ENCODE peak calls at places on chromosomes 1 and 21, in five cellular contexts. One of them, this sample, is unnamed.

GRCh38 chr1:177505905-177506590 is 335.3 kb downstream of the BRINP2 start:
- DNase-seq in cardiac fibroblast: peak
- DNase-seq in bronchial epithelial cell: peak
- DNase-seq in stomach: no peak
- DNase-seq in Calu3: no peak
- DNase-seq in this sample: no peak

GRCh38 chr21:26167593-26167992 is 3.0 kb downstream of the APP start:
- DNase-seq in cardiac fibroblast: no peak
- DNase-seq in bronchial epithelial cell: no peak
- DNase-seq in stomach: no peak
- DNase-seq in Calu3: no peak
- DNase-seq in this sample: no peak

GRCh38 chr1:202283379-202283844 is 58.3 kb downstream of the UBE2T start:
- DNase-seq in cardiac fibroblast: peak
- DNase-seq in bronchial epithelial cell: peak
- DNase-seq in stomach: no peak
- DNase-seq in Calu3: no peak
- DNase-seq in this sample: no peak

GRCh38 chr1:215377736-215378135 is 189.4 kb upstream of the KCTD3 start:
- DNase-seq in cardiac fibroblast: no peak
- DNase-seq in bronchial epithelial cell: no peak
- DNase-seq in stomach: no peak
- DNase-seq in Calu3: no peak
- DNase-seq in this sample: no peak

GRCh38 chr1:94079056-94079990 is 41.6 kb downstream of the ABCA4 start:
- DNase-seq in cardiac fibroblast: no peak
- DNase-seq in bronchial epithelial cell: no peak
- DNase-seq in stomach: no peak
- DNase-seq in Calu3: no peak
- DNase-seq in this sample: no peak

GRCh38 chr21:45959182-45959581 is 22.4 kb upstream of the COL6A1 start:
- DNase-seq in cardiac fibroblast: no peak
- DNase-seq in bronchial epithelial cell: no peak
- DNase-seq in stomach: no peak
- DNase-seq in Calu3: no peak
- DNase-seq in this sample: no peak

GRCh38 chr1:3369437-3370076 is 84.9 kb upstream of the ARHGEF16 start:
- DNase-seq in cardiac fibroblast: peak
- DNase-seq in bronchial epithelial cell: peak
- DNase-seq in stomach: peak
- DNase-seq in Calu3: no peak
- DNase-seq in this sample: no peak

GRCh38 chr1:101043776-101044175 is 18.2 kb upstream of the DPH5 start:
- DNase-seq in cardiac fibroblast: peak
- DNase-seq in bronchial epithelial cell: peak
- DNase-seq in stomach: no peak
- DNase-seq in Calu3: no peak
- DNase-seq in this sample: no peak

GRCh38 chr1:2448098-2448445 is 28.0 kb upstream of the PLCH2 start:
- DNase-seq in cardiac fibroblast: peak
- DNase-seq in bronchial epithelial cell: no peak
- DNase-seq in stomach: no peak
- DNase-seq in Calu3: no peak
- DNase-seq in this sample: no peak

GRCh38 chr1:225735252-225736149 is 42.1 kb upstream of the SRP9 start:
- DNase-seq in cardiac fibroblast: peak
- DNase-seq in bronchial epithelial cell: peak
- DNase-seq in stomach: peak
- DNase-seq in Calu3: peak
- DNase-seq in this sample: peak

GRCh38 chr1:10762875-10763274 is 33.6 kb downstream of the CASZ1 start:
- DNase-seq in cardiac fibroblast: no peak
- DNase-seq in bronchial epithelial cell: no peak
- DNase-seq in stomach: no peak
- DNase-seq in Calu3: no peak
- DNase-seq in this sample: no peak

GRCh38 chr21:45270306-45270821 is 17.3 kb downstream of the POFUT2 start:
- DNase-seq in cardiac fibroblast: peak
- DNase-seq in bronchial epithelial cell: no peak
- DNase-seq in stomach: peak
- DNase-seq in Calu3: no peak
- DNase-seq in this sample: no peak

GRCh38 chr1:153568367-153569099 is 2.9 kb upstream of the S100A2 start:
- DNase-seq in cardiac fibroblast: peak
- DNase-seq in bronchial epithelial cell: peak
- DNase-seq in stomach: peak
- DNase-seq in Calu3: peak
- DNase-seq in this sample: peak

GRCh38 chr1:28246427-28246832 is 10.5 kb downstream of the ATP5IF1 start:
- DNase-seq in cardiac fibroblast: peak
- DNase-seq in bronchial epithelial cell: peak
- DNase-seq in stomach: no peak
- DNase-seq in Calu3: peak
- DNase-seq in this sample: no peak

GRCh38 chr1:179996099-179996498 is 41.5 kb downstream of the CEP350 start:
- DNase-seq in cardiac fibroblast: no peak
- DNase-seq in bronchial epithelial cell: no peak
- DNase-seq in stomach: no peak
- DNase-seq in Calu3: no peak
- DNase-seq in this sample: no peak

GRCh38 chr1:2505461-2505994 is 20.9 kb downstream of the PANK4 start:
- DNase-seq in cardiac fibroblast: no peak
- DNase-seq in bronchial epithelial cell: no peak
- DNase-seq in stomach: no peak
- DNase-seq in Calu3: no peak
- DNase-seq in this sample: no peak

GRCh38 chr1:230977781-230978490 is 725 bp downstream of the TTC13 start:
- DNase-seq in cardiac fibroblast: peak
- DNase-seq in bronchial epithelial cell: peak
- DNase-seq in stomach: peak
- DNase-seq in Calu3: peak
- DNase-seq in this sample: no peak

GRCh38 chr1:230976825-230977747 is 1.6 kb downstream of the TTC13 start:
- DNase-seq in cardiac fibroblast: no peak
- DNase-seq in bronchial epithelial cell: no peak
- DNase-seq in stomach: no peak
- DNase-seq in Calu3: no peak
- DNase-seq in this sample: no peak

GRCh38 chr1:230979952-230980351 is 1.1 kb downstream of the ARV1 start:
- DNase-seq in cardiac fibroblast: no peak
- DNase-seq in bronchial epithelial cell: no peak
- DNase-seq in stomach: no peak
- DNase-seq in Calu3: no peak
- DNase-seq in this sample: no peak

GRCh38 chr1:230979389-230979716 is 459 bp downstream of the ARV1 start:
- DNase-seq in cardiac fibroblast: no peak
- DNase-seq in bronchial epithelial cell: no peak
- DNase-seq in stomach: no peak
- DNase-seq in Calu3: no peak
- DNase-seq in this sample: no peak

GRCh38 chr1:230978491-230979388 is at the start of the genes ARV1 and TTC13:
- DNase-seq in cardiac fibroblast: peak
- DNase-seq in bronchial epithelial cell: peak
- DNase-seq in stomach: peak
- DNase-seq in Calu3: peak
- DNase-seq in this sample: peak
- TF ChIP-seq CTCF in cardiac fibroblast: no peak
- TF ChIP-seq CTCF in bronchial epithelial cell: peak
- TF ChIP-seq CTCF in stomach: no peak
- TF ChIP-seq CTCF in Calu3: peak
- TF ChIP-seq CTCF in this sample: peak

GRCh38 chr1:167440776-167441175 is 77.6 kb downstream of the CD247 start:
- DNase-seq in cardiac fibroblast: no peak
- DNase-seq in bronchial epithelial cell: no peak
- DNase-seq in stomach: no peak
- DNase-seq in Calu3: no peak
- DNase-seq in this sample: peak

GRCh38 chr1:167438171-167439138 is 79.9 kb downstream of the CD247 start:
- DNase-seq in cardiac fibroblast: no peak
- DNase-seq in bronchial epithelial cell: no peak
- DNase-seq in stomach: no peak
- DNase-seq in Calu3: no peak
- DNase-seq in this sample: no peak

GRCh38 chr1:167440345-167440744 is 78.0 kb downstream of the CD247 start:
- DNase-seq in cardiac fibroblast: no peak
- DNase-seq in bronchial epithelial cell: no peak
- DNase-seq in stomach: no peak
- DNase-seq in Calu3: no peak
- DNase-seq in this sample: peak

GRCh38 chr1:167441222-167441621 is 77.1 kb downstream of the CD247 start:
- DNase-seq in cardiac fibroblast: no peak
- DNase-seq in bronchial epithelial cell: no peak
- DNase-seq in stomach: no peak
- DNase-seq in Calu3: no peak
- DNase-seq in this sample: peak

DNA sequence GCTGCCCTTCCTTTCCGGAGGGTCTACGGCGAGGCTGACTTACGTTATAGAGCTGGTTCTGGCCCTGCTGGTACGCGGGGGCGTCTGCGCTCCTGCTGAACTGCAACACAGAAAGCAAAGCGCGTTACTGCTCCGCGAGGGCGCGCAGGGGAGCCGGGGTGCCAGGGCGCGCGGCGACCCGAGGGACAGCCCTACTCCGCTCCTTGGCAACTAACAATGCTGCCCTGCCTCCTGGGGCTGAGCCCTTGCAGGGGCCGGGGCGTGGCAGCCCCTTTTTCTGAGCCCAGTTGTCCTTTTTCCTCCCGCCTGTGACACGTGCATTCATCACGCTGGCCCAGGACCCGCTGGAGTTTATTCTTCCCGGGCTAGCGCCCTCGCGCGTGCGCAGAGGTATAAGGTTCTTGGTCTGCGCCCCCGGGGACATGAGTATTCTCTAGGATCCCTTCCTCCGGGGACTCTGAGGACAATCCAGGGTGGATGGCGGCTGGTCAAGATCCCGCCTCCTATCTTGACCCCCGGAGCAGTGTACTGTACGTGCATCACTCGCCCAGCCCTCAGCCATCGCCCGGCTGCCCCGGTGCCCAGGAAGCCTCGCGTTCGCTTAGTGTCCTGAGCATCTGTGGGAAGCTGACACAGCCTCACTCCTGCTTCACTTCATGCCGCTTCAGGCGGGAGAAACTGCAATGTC is 78.9 kb downstream of the CD247 start:
- DNase-seq in cardiac fibroblast: peak
- DNase-seq in bronchial epithelial cell: peak
- DNase-seq in stomach: no peak
- DNase-seq in Calu3: peak
- DNase-seq in this sample: peak
- TF ChIP-seq CTCF in cardiac fibroblast: peak
- TF ChIP-seq CTCF in bronchial epithelial cell: peak
- TF ChIP-seq CTCF in stomach: no peak
- TF ChIP-seq CTCF in Calu3: no peak
- TF ChIP-seq CTCF in this sample: peak

GRCh38 chr1:205977348-205978014 is 25.7 kb downstream of the RAB7B start:
- DNase-seq in cardiac fibroblast: peak
- DNase-seq in bronchial epithelial cell: peak
- DNase-seq in stomach: peak
- DNase-seq in Calu3: peak
- DNase-seq in this sample: no peak
- TF ChIP-seq CTCF in cardiac fibroblast: peak
- TF ChIP-seq CTCF in bronchial epithelial cell: peak
- TF ChIP-seq CTCF in stomach: peak
- TF ChIP-seq CTCF in Calu3: peak
- TF ChIP-seq CTCF in this sample: peak

GRCh38 chr21:34986561-34987533 is 62.3 kb downstream of the RUNX1 start:
- DNase-seq in cardiac fibroblast: peak
- DNase-seq in bronchial epithelial cell: no peak
- DNase-seq in stomach: no peak
- DNase-seq in Calu3: peak
- DNase-seq in this sample: no peak

GRCh38 chr21:34988625-34989024 is 60.5 kb downstream of the RUNX1 start:
- DNase-seq in cardiac fibroblast: no peak
- DNase-seq in bronchial epithelial cell: no peak
- DNase-seq in stomach: no peak
- DNase-seq in Calu3: no peak
- DNase-seq in this sample: no peak

GRCh38 chr21:34989337-34990151 is 59.6 kb downstream of the RUNX1 start:
- DNase-seq in cardiac fibroblast: peak
- DNase-seq in bronchial epithelial cell: no peak
- DNase-seq in stomach: no peak
- DNase-seq in Calu3: no peak
- DNase-seq in this sample: no peak

GRCh38 chr21:34988139-34988538 is 61.0 kb downstream of the RUNX1 start:
- DNase-seq in cardiac fibroblast: no peak
- DNase-seq in bronchial epithelial cell: no peak
- DNase-seq in stomach: no peak
- DNase-seq in Calu3: no peak
- DNase-seq in this sample: no peak

DNA sequence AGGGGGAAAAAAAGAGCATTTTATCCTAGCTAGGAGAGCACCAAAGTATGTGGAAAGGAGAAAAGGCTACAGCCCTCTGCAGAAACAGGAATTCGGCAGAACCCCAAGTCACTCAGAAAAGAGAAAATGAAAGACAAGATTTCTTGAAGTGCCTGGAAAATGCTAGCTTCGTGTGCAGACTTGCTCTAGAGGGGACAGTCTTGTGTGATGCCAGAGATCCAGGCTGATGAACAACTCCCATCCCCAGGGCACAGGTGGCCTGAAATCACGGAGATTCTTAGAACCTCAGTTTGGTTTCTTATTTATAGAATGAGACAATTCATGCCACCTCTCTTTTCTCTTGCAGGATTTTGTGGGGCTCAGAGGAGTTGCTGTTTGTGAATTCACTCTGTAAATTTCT is 61.4 kb downstream of the RUNX1 start:
- DNase-seq in cardiac fibroblast: no peak
- DNase-seq in bronchial epithelial cell: no peak
- DNase-seq in stomach: no peak
- DNase-seq in Calu3: no peak
- DNase-seq in this sample: no peak
- TF ChIP-seq CTCF in cardiac fibroblast: no peak
- TF ChIP-seq CTCF in bronchial epithelial cell: no peak
- TF ChIP-seq CTCF in stomach: no peak
- TF ChIP-seq CTCF in Calu3: no peak
- TF ChIP-seq CTCF in this sample: no peak

DNA sequence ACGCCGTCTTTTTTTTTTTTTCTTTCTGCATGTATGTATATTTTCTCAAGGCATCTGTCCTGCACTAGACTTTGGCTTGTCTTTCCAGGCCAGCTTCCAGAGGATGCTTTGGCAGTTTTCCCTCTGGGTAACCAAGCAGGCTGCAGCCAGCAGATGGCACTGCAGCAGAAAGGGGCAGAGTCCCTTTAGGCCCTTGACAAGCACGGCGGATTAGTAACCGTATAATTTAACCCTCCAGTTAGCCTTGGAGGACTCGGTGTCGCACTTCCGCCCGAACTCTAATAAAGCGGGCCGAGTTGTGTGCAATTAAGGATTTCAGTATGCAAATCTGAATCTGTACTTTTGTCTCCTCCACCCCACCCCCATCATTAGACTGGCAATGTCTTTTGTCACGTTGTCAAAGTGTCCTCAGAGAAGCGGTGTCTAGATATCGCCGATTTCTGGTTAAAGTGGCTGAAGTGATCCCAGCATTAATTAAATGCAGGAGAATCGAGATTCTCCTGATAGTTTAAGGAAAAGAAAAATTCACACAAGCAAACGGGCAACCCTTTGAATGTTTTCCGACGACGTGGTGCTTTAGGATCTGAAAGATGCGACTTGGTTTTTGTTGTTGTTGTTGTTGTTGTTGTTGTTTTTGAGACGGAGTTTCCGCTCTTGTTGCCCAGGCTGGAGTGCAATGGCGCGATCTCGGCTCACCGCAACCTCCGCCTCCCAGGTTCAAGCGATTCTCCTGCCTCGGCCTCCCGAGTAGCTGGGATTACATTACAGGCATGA is 1.1 kb upstream of the TMEM167B start:
- DNase-seq in cardiac fibroblast: peak
- DNase-seq in bronchial epithelial cell: peak
- DNase-seq in stomach: peak
- DNase-seq in Calu3: peak
- DNase-seq in this sample: no peak
- TF ChIP-seq CTCF in cardiac fibroblast: peak
- TF ChIP-seq CTCF in bronchial epithelial cell: peak
- TF ChIP-seq CTCF in stomach: peak
- TF ChIP-seq CTCF in Calu3: no peak
- TF ChIP-seq CTCF in this sample: peak

This sample was measured in osteocyte.